ENCODE peak calls at places on chromosomes 1 and 21, in ten cellular contexts. W is right atrium auricular region, M is cardiac muscle cell, A is foreskin fibroblast, E is AG09319, S is cardiac fibroblast, T is choroid plexus epithelial cell, V is transverse colon, R is thyroid gland, C is GM20000. Q is an unnamed sample.

GRCh38 chr21:26506951-26507350 is 66.1 kb downstream of the CYYR1 start:
- DNase-seq in W (no peak), M (peak; percentile 17), A (peak; percentile 37), E (no peak), S (peak; percentile 68), T (peak; percentile 61), V (no peak), R (no peak), C (no peak), Q (no peak)

GRCh38 chr1:164922585-164922984 is 363.6 kb downstream of the PBX1 start:
- DNase-seq in W (no peak), M (peak; percentile 40), A (no peak), E (no peak), S (no peak), T (no peak), V (no peak), R (no peak), C (no peak), Q (no peak)

GRCh38 chr1:181033799-181034391 is at the start of gene MR1:
- DNase-seq in W (no peak), M (peak; percentile 84), A (peak; percentile 73), E (peak; percentile 70), S (peak; percentile 93), T (peak; percentile 91), V (no peak), R (peak; percentile 34), C (peak; percentile 87), Q (peak; percentile 24)

GRCh38 chr1:209900734-209901133 is 37.3 kb upstream of the SYT14 start:
- DNase-seq in W (no peak), M (peak; percentile 36), A (peak; percentile 74), E (peak; percentile 19), S (peak; percentile 66), T (no peak), V (no peak), R (no peak), C (no peak), Q (no peak)

GRCh38 chr1:118371612-118372011 is 186.6 kb upstream of the SPAG17 start:
- DNase-seq in W (no peak), M (no peak), A (no peak), E (no peak), S (no peak), T (no peak), V (no peak), R (no peak), C (no peak), Q (no peak)

GRCh38 chr1:77739235-77739634 is 20.4 kb downstream of the USP33 start:
- DNase-seq in W (no peak), M (no peak), A (no peak), E (no peak), S (no peak), T (no peak), V (no peak), R (no peak), C (no peak), Q (no peak)

GRCh38 chr1:71296551-71296950 is 215.7 kb upstream of the ZRANB2 start:
- DNase-seq in W (no peak), M (peak; percentile 6), A (no peak), E (no peak), S (no peak), T (no peak), V (no peak), R (no peak), C (no peak), Q (no peak)

GRCh38 chr1:153608742-153609584 is 4.0 kb downstream of the S100A16 start:
- DNase-seq in W (peak; percentile 91), M (peak; percentile 91), A (peak; percentile 98), E (peak; percentile 58), S (peak; percentile 95), T (peak; percentile 85), V (peak; percentile 88), R (peak; percentile 54), C (no peak), Q (no peak)

GRCh38 chr21:44550807-44551206 is 498 bp downstream of the KRTAP10-2 start:
- DNase-seq in W (peak; percentile 23), M (no peak), A (no peak), E (no peak), S (no peak), T (no peak), V (peak; percentile 4), R (no peak), C (no peak), Q (no peak)

GRCh38 chr1:200090252-200091159 is 63.0 kb downstream of the NR5A2 start:
- DNase-seq in W (no peak), M (no peak), A (peak; percentile 25), E (no peak), S (no peak), T (no peak), V (no peak), R (no peak), C (no peak), Q (no peak)

DNA sequence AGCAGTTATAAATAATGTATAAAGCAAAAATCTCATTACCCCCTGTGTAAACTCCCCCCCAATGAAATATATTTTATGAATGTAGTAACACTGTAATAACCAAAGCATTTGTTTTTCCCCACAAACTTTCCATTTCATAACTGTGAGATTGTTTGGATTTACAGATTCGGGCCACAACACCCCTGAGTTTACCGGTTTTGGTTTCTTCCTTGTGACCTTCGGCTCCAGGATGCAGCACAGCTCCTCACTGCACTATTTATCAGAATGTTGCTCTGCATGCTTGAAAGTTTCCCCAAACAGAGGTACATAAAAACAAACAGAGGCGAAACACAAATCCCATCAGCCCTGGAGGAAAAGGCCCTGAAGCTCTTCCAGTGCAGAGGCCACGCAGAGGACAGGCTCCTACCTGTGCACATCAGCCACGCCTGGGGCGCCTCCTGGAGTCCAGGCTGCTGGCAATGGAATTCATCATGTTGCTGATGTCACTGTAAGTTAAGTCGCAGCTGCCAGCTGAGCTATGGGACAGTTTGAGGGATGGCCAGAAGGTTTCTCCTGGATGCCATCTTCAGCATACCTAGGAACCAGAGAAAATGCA is 122.0 kb downstream of the LMO4 start:
- DNase-seq in W (no peak), M (no peak), A (no peak), E (no peak), S (no peak), T (no peak), V (peak; percentile 44), R (no peak), C (no peak), Q (no peak)
- TF ChIP-seq CTCF in W (no peak), M (no peak), A (no peak), E (no peak), S (no peak), T (peak; percentile 15), V (no peak), R (no peak), C (peak; percentile 19), Q (no peak)

GRCh38 chr1:243706563-243706962 is 143.5 kb downstream of the AKT3 start:
- DNase-seq in W (no peak), M (no peak), A (no peak), E (no peak), S (no peak), T (no peak), V (no peak), R (no peak), C (no peak), Q (no peak)

GRCh38 chr1:243712242-243712641 is 137.8 kb downstream of the AKT3 start:
- DNase-seq in W (no peak), M (no peak), A (no peak), E (no peak), S (no peak), T (no peak), V (no peak), R (no peak), C (no peak), Q (no peak)

GRCh38 chr1:243710467-243710866 is 139.6 kb downstream of the AKT3 start:
- DNase-seq in W (no peak), M (no peak), A (no peak), E (no peak), S (no peak), T (no peak), V (no peak), R (no peak), C (no peak), Q (no peak)

GRCh38 chr1:243705585-243705984 is 144.5 kb downstream of the AKT3 start:
- DNase-seq in W (no peak), M (no peak), A (no peak), E (no peak), S (no peak), T (peak; percentile 61), V (no peak), R (no peak), C (no peak), Q (no peak)

DNA sequence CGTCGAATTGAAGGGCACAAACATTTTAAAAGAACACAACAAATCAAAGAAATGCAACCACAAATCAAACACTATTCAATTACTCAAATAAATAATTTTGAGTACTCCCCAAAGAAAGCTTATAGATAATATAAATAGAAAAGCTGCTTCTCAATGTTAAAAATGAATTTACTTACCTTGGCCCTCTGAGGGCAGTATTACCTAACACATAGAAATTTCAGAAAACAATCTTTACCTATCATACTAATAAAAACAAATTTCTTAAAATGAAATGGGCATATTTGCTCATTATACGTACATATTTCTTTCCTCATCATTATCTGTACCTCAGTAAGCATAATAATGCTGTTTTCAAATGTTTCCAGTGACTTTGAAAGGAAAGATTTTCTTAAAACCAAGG is 141.8 kb downstream of the AKT3 start:
- DNase-seq in W (no peak), M (peak; percentile 37), A (no peak), E (no peak), S (peak; percentile 40), T (peak; percentile 42), V (no peak), R (no peak), C (no peak), Q (no peak)
- TF ChIP-seq CTCF in W (peak; percentile 44), M (peak; percentile 14), A (no peak), E (no peak), S (no peak), T (peak; percentile 31), V (no peak), R (no peak), C (no peak), Q (peak; percentile 49)

DNA sequence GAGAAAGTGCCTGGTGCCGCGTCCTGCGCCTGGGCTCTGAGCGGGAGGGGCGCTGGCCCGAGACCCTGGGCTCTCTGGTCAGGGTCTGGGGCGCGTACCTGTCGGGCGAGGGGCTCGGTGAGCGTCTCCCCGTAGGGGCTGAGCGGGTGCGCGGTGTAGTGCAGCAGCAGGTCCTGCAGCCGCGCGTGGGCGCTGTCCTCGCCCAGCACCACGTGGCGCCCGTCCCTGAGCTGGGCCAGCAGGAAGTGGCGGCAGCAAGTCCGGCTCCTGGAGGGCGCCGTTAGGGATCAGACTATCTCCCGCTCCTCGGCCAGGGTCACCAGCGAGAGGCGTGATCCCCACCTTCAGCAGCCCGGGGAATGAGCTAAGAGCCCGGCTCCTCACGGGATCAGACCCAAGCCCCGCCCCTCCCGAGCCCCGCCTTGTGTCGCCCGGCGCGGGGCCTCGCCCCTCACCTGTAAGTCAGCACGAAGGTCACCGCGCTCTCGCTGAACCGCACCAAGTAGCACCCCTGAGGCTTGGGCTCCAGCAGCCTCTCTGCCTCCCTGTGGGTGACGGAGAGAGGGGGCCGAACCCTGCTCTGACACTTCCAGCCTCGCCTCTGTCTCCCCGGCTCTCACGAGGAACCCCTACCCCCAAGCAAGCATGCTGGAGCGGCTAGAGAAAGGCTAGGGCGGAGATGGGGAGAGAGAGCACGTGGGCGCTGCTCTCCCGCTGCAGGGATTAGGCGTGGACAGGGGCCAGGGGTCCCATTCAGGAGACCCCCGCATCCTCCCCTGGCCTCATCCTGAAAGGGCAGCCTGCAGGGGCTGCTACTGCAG is 2.7 kb downstream of the SH2D2A start:
- DNase-seq in W (peak; percentile 68), M (peak; percentile 65), A (peak; percentile 36), E (no peak), S (peak; percentile 37), T (peak; percentile 68), V (peak; percentile 82), R (peak; percentile 61), C (peak; percentile 80), Q (peak; percentile 71)
- TF ChIP-seq CTCF in W (peak; percentile 86), M (peak; percentile 57), A (peak; percentile 49), E (peak; percentile 67), S (peak; percentile 42), T (peak; percentile 67), V (peak; percentile 63), R (peak; percentile 34), C (peak; percentile 70), Q (peak; percentile 43)

GRCh38 chr1:65310078-65310587 is 790 bp downstream of the DNAJC6 start:
- DNase-seq in W (no peak), M (no peak), A (no peak), E (no peak), S (no peak), T (no peak), V (peak; percentile 9), R (no peak), C (no peak), Q (peak; percentile 51)
- TF ChIP-seq CTCF in W (no peak), M (no peak), A (no peak), E (no peak), S (no peak), T (no peak), V (no peak), R (no peak), C (no peak), Q (no peak)